ENCODE peak calls at places on chromosome 15, in eight cellular contexts. D is thoracic aorta, E is OCI-LY7, Q is stomach, P is lower lobe of right lung, M is bronchial epithelial cell, B is foreskin fibroblast, N is prostate gland. G is an unnamed sample.

GRCh38 chr15:57114070-57114469 is 195.6 kb downstream of the TCF12 start:
- DNase-seq in B (no peak), E (no peak), P (no peak), D (no peak), Q (no peak), N (no peak), M (no peak), G (peak; percentile 85)

GRCh38 chr15:67303490-67304363 is 49.1 kb downstream of the IQCH start:
- DNase-seq in P (no peak), M (peak; percentile 51), N (peak; percentile 28), B (no peak), E (peak; percentile 73), Q (no peak), D (no peak), G (peak; percentile 72)

GRCh38 chr15:93801206-93801605 is 430.2 kb upstream of the MCTP2 start:
- DNase-seq in P (no peak), B (no peak), N (no peak), D (no peak), E (no peak), M (peak; percentile 51), Q (no peak), G (no peak)

GRCh38 chr15:70806992-70807712 is 43.8 kb upstream of the UACA start:
- DNase-seq in Q (peak; percentile 30), E (no peak), B (no peak), N (no peak), M (no peak), P (peak; percentile 76), D (no peak), G (peak; percentile 81)

GRCh38 chr15:96342611-96343528 is 12.4 kb downstream of the NR2F2 start:
- DNase-seq in E (no peak), M (no peak), P (no peak), D (no peak), Q (no peak), N (no peak), B (no peak), G (peak; percentile 55)

GRCh38 chr15:34584996-34585395 is 1.5 kb upstream of the GOLGA8B start:
- DNase-seq in B (no peak), D (no peak), Q (no peak), N (no peak), P (no peak), E (no peak), M (no peak), G (no peak)

GRCh38 chr15:55197719-55198118 is 978 bp upstream of the RSL24D1 start:
- DNase-seq in Q (no peak), B (no peak), M (no peak), D (no peak), N (no peak), E (no peak), P (no peak), G (no peak)

GRCh38 chr15:98085003-98085639 is 124.6 kb downstream of the ARRDC4 start:
- DNase-seq in B (peak; percentile 43), M (peak; percentile 77), E (peak; percentile 48), N (peak; percentile 36), D (no peak), P (no peak), Q (peak; percentile 47), G (peak; percentile 87)

GRCh38 chr15:65182538-65182937 is 2.6 kb downstream of the CLPX start:
- DNase-seq in E (peak; percentile 18), N (no peak), P (no peak), Q (no peak), M (no peak), B (no peak), D (no peak), G (no peak)
- H3K4me3 ChIP-seq in E (no peak overlapping the region), N (no peak overlapping the region), P (no peak overlapping the region), Q (peak overlapping the region; percentile 95), M (no peak overlapping the region), B (no peak overlapping the region), D (no peak overlapping the region), G (no peak overlapping the region)

DNA sequence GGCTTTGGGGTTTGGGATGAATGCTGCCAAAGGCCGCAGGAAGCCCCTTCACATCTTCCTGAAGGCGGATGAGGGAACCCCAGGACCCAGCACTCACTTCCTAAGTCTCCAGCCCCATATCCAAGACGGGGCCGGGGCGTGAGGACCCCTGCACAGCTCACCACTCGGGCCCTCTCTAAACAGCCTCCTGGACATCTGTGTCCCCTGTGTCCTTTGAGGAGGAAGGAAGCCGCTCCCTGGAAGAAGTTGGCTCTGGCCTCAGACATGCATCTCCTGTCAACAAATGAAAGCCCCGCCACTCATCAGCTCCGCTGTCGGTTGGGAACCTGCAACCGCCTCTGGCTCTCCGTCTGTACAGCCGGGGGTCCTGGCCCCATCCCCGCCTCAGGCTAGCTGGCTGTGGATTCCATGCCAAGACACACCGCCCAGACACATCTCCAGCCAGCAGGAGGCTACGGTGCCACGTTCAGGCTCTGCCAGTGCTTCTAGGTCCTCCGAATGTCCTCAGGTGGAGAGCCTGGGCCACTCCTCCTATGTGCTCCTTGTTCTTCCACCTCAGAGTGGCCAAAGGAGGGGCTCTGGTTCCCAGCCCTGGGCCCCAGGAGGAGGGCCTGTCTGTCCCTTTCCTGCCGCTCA is 140.0 kb upstream of the MEF2A start:
- DNase-seq in B (no peak), M (no peak), P (no peak), Q (peak; percentile 38), D (no peak), E (no peak), N (no peak), G (peak; percentile 28)
- TF ChIP-seq CTCF in B (no peak), M (peak; percentile 60), P (peak; percentile 19), Q (peak; percentile 15), D (no peak), E (no peak), N (no peak), G (peak; percentile 41)

GRCh38 chr15:100131321-100132224 is 210.2 kb downstream of the ADAMTS17 start:
- DNase-seq in P (peak; percentile 62), M (peak; percentile 29), B (no peak), N (peak; percentile 18), D (no peak), E (no peak), Q (peak; percentile 41), G (peak; percentile 65)
- H3K4me3 ChIP-seq in P (peak overlapping the region; percentile 38), M (peak overlapping the region; percentile 13), B (no peak overlapping the region), N (no peak overlapping the region), D (peak overlapping the region; percentile 59), E (no peak overlapping the region), Q (peak overlapping the region; percentile 34), G (peak overlapping the region; percentile 51)

GRCh38 chr15:92521624-92522008 is 127.9 kb downstream of the ST8SIA2 start:
- DNase-seq in B (no peak), D (peak; percentile 50), Q (peak; percentile 85), M (peak; percentile 73), P (peak; percentile 52), N (peak; percentile 86), E (peak; percentile 35), G (peak; percentile 93)
- TF ChIP-seq CTCF in B (peak; percentile 74), D (peak; percentile 79), Q (peak; percentile 98), M (peak; percentile 75), P (peak; percentile 67), N (peak; percentile 60), E (peak; percentile 70), G (peak; percentile 94)